ENCODE peak calls at places on chromosomes 11 and 22, in seven cellular contexts. P is BJ, A is mucosa of descending colon, C is choroid plexus epithelial cell, V is pancreas, I is brain microvascular endothelial cell, E is heart left ventricle. M is an unnamed sample.

GRCh38 chr22:40215266-40215665 is 37.5 kb downstream of the TNRC6B start:
- DNase-seq in I (no peak), E (peak; percentile 31), P (no peak), A (no peak), C (no peak), V (no peak), M (no peak)

GRCh38 chr11:3207530-3208189 is 11.0 kb downstream of the MRGPRG start:
- DNase-seq in C (no peak), V (no peak), E (no peak), I (no peak), A (peak; percentile 12), P (no peak), M (no peak)

GRCh38 chr11:132260636-132261035 is 890.2 kb downstream of the NTM start:
- DNase-seq in E (no peak), V (no peak), P (no peak), I (no peak), A (no peak), C (no peak), M (no peak)

GRCh38 chr11:63762662-63763505 is 5.7 kb downstream of the ZFTA start:
- DNase-seq in A (peak; percentile 66), P (no peak), C (no peak), V (peak; percentile 40), E (peak; percentile 58), I (no peak), M (no peak)

GRCh38 chr22:18070556-18071306 is 7.1 kb upstream of the PEX26 start:
- DNase-seq in A (peak; percentile 59), V (no peak), P (no peak), E (no peak), I (no peak), C (no peak), M (no peak)

GRCh38 chr11:126485986-126486635 is 130.6 kb downstream of the ST3GAL4 start:
- DNase-seq in A (no peak), C (no peak), P (no peak), V (no peak), I (no peak), E (no peak), M (no peak)

GRCh38 chr11:76234704-76235232 is 28.5 kb upstream of the WNT11 start:
- DNase-seq in A (peak; percentile 63), P (no peak), C (no peak), V (no peak), E (no peak), I (no peak), M (no peak)

GRCh38 chr11:36713715-36714114 is 115.7 kb upstream of the RAG2 start:
- DNase-seq in P (no peak), V (no peak), C (no peak), I (no peak), E (no peak), A (no peak), M (no peak)

GRCh38 chr11:17515443-17516176 is 28.6 kb downstream of the USH1C start:
- DNase-seq in I (no peak), C (no peak), P (no peak), A (no peak), E (no peak), V (no peak), M (no peak)

GRCh38 chr11:76629853-76630599 is 40.5 kb downstream of the LRRC32 start:
- DNase-seq in I (no peak), C (peak; percentile 43), V (no peak), E (peak; percentile 83), P (no peak), A (peak; percentile 68), M (no peak)

GRCh38 chr11:120304526-120304925 is 20.6 kb upstream of the TLCD5 start:
- DNase-seq in C (peak; percentile 29), P (no peak), A (no peak), V (no peak), E (no peak), I (no peak), M (no peak)

GRCh38 chr11:8056810-8057463 is 24.1 kb upstream of the TUB start:
- DNase-seq in A (no peak), C (peak; percentile 82), I (no peak), E (no peak), V (no peak), P (peak; percentile 35), M (peak; percentile 42)

GRCh38 chr11:64419818-64420485 is 61.0 kb downstream of the RPS6KA4 start:
- DNase-seq in A (no peak), E (peak; percentile 28), P (no peak), I (peak; percentile 88), C (peak; percentile 75), V (no peak), M (no peak)

GRCh38 chr11:72721689-72722049 is 30.5 kb downstream of the ARAP1 start:
- DNase-seq in V (peak; percentile 45), A (peak; percentile 70), I (peak; percentile 14), P (no peak), E (no peak), C (peak; percentile 57), M (no peak)

GRCh38 chr22:25066861-25067435 is 114.4 kb downstream of the KIAA1671 start:
- DNase-seq in E (no peak), A (no peak), V (no peak), C (no peak), I (no peak), P (no peak), M (no peak)

GRCh38 chr11:126637800-126638175 is 282.3 kb downstream of the ST3GAL4 start:
- DNase-seq in I (peak; percentile 71), C (peak; percentile 80), P (peak; percentile 95), A (no peak), V (no peak), E (no peak), M (no peak)

GRCh38 chr22:19961201-19961580 is 19.6 kb upstream of the TXNRD2 start:
- DNase-seq in E (no peak), I (no peak), P (no peak), C (no peak), V (no peak), A (peak; percentile 35), M (no peak)

DNA sequence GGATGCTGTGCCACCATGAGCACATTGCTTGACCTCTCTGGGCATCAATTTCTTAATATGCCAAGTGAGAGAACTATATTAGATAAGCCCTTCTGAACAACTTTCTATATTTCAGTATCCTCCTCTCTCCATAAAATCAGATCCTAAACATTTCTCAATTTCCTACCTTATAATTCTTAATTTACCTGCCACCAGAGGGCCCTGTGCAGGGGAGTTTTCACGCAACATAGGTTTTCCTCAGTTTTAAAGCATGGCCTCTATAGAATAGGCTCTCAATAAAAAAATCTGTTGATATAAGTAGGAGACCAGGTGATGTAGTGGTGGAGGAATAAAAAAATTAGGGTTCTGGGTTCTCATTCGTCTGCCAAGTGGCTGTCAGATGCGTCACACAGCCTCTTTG is 83.7 kb upstream of the DBX1 start:
- DNase-seq in E (no peak), A (no peak), P (no peak), I (no peak), V (no peak), C (peak; percentile 8), M (no peak)
- TF ChIP-seq CTCF in E (no peak), A (no peak), P (peak; percentile 30), I (peak; percentile 57), V (no peak), C (peak; percentile 62), M (peak; percentile 50)

GRCh38 chr11:65639623-65640482 is 2.0 kb downstream of the SIPA1 start:
- DNase-seq in E (peak; percentile 60), P (no peak), C (no peak), I (no peak), V (no peak), A (peak; percentile 56), M (no peak)

GRCh38 chr11:65643971-65644370 is 6.1 kb downstream of the SIPA1 start:
- DNase-seq in A (no peak), I (no peak), C (peak; percentile 20), E (no peak), P (no peak), V (no peak), M (no peak)

GRCh38 chr11:65640483-65641207 is 2.7 kb downstream of the SIPA1 start:
- DNase-seq in P (no peak), I (no peak), A (peak; percentile 67), C (no peak), E (peak; percentile 68), V (no peak), M (no peak)

GRCh38 chr11:65642014-65642671 is 4.2 kb downstream of the SIPA1 start:
- DNase-seq in V (no peak), I (no peak), P (no peak), E (no peak), C (no peak), A (no peak), M (no peak)

GRCh38 chr11:65641233-65642013 is 3.5 kb downstream of the SIPA1 start:
- DNase-seq in V (no peak), A (no peak), I (no peak), C (no peak), P (no peak), E (no peak), M (no peak)
- H3K4me3 ChIP-seq in V (no peak overlapping the region), A (no peak overlapping the region), I (no peak overlapping the region), C (no peak overlapping the region), P (no peak overlapping the region), E (peak overlapping the region; percentile 84), M (peak overlapping the region; percentile 42)

DNA sequence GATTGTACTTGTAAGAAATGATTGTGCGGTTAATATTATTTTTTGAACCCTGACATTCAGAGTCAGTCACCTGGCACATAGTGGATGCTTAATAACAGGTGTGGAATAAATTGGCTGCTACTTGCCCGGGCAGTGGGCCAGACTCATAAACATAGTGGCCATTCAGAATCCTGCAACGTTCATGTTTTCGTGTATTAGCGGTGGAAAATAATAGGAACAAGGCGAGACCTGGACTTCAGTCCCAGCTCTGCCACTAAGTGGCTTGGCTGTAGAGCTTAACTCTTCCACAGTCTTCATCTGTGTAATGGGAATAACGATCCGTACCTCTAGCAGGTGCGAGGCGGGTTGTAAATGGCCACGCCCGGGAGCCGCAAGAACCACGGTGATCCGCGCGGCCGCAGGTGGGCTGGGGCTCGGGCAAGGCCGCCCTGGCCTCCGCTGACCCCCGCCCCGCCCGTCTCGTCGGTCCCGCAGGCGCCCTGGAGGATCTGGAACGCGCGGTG is 761 bp upstream of the TMEM25 start:
- DNase-seq in A (peak; percentile 68), E (no peak), C (peak; percentile 21), P (no peak), V (peak; percentile 29), I (no peak), M (no peak)
- TF ChIP-seq CTCF in A (no peak), E (no peak), C (no peak), P (no peak), V (no peak), I (no peak), M (no peak)

DNA sequence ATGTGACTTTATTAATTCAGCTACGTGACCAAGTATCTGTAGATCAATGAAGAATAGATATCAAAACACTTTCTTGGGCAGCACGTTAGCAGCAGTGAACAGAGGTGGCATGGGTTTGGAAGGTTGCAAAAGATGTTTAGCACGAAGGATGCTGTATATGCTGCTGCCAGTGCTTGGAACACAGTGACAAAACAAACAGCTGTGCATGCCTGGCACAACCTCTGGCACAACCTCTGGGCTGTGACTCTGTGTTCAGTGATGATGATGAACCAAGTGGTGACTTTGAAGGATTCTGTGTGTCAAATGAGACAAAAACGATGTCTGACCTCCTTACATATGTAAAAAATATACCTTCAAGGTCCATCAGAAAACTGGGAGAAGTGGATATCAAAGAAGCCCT is 104.7 kb downstream of the TBC1D22A start:
- DNase-seq in V (no peak), A (no peak), C (no peak), P (no peak), I (no peak), E (no peak), M (no peak)
- H3K4me3 ChIP-seq in V (no peak overlapping the region), A (no peak overlapping the region), C (no peak overlapping the region), P (no peak overlapping the region), I (no peak overlapping the region), E (no peak overlapping the region), M (no peak overlapping the region)

M was measured in retinal pigment epithelial cell.